ENCODE peak calls at places on chromosomes 11 and 22, in ten cellular contexts. V is K562, K is A549, Q is Peyer's patch, G is lower leg skin, X is tibial nerve, R is NB4, S is IMR-90, M is spleen, D is HCT116. Y is an unnamed sample.

GRCh38 chr11:125404811-125405481 is 91.1 kb downstream of the FEZ1 start:
- DNase-seq in Q (peak), M (peak), D (peak), R (peak), V (peak), G (peak), X (peak), K (peak), S (peak), Y (peak)

GRCh38 chr22:37211075-37211852 is 1.0 kb downstream of the SSTR3 start:
- DNase-seq in X (no peak), S (no peak), R (no peak), V (no peak), K (no peak), G (no peak), Q (peak), D (no peak), M (peak), Y (no peak)

GRCh38 chr11:91308069-91308468 is 916.5 kb upstream of the FAT3 start:
- DNase-seq in D (no peak), K (no peak), V (no peak), S (no peak), R (no peak), M (no peak), G (no peak), X (no peak), Q (no peak), Y (no peak)

GRCh38 chr11:65560555-65561418 is 2.6 kb upstream of the LTBP3 start:
- DNase-seq in S (peak), V (peak), G (no peak), Q (no peak), M (no peak), R (no peak), D (no peak), K (peak), X (peak), Y (no peak)

GRCh38 chr11:104028476-104028875 is 8.0 kb upstream of the DDI1 start:
- DNase-seq in Q (no peak), K (no peak), X (no peak), R (no peak), D (no peak), S (peak), M (no peak), G (no peak), V (no peak), Y (no peak)

GRCh38 chr11:72738199-72739141 is 13.7 kb downstream of the ARAP1 start:
- DNase-seq in V (peak), X (peak), S (peak), D (no peak), K (no peak), R (peak), M (peak), Q (no peak), G (no peak), Y (no peak)

GRCh38 chr11:116100016-116100415 is 595.8 kb upstream of the CADM1 start:
- DNase-seq in S (no peak), G (no peak), K (no peak), V (no peak), X (no peak), R (no peak), D (no peak), Q (no peak), M (no peak), Y (no peak)

GRCh38 chr11:92852946-92853345 is 116.5 kb upstream of the MTNR1B start:
- DNase-seq in R (no peak), D (no peak), X (no peak), K (no peak), G (peak), M (no peak), S (no peak), V (no peak), Q (peak), Y (peak)

GRCh38 chr11:11763796-11764427 is 77.9 kb upstream of the USP47 start:
- DNase-seq in K (no peak), X (no peak), V (no peak), G (no peak), Q (no peak), S (no peak), D (no peak), R (no peak), M (no peak), Y (no peak)

GRCh38 chr11:113163291-113164030 is 150.9 kb upstream of the TTC12 start:
- DNase-seq in G (no peak), Q (no peak), D (no peak), M (no peak), K (no peak), V (no peak), S (no peak), R (no peak), X (peak), Y (no peak)

GRCh38 chr11:14258177-14258935 is 100.6 kb downstream of the RRAS2 start:
- DNase-seq in D (peak), X (no peak), M (no peak), R (peak), K (peak), V (no peak), G (no peak), S (peak), Q (no peak), Y (no peak)

GRCh38 chr22:18078329-18079041 is 695 bp downstream of the PEX26 start:
- DNase-seq in R (peak), M (peak), K (peak), V (peak), D (no peak), Q (peak), G (no peak), X (no peak), S (peak), Y (no peak)

GRCh38 chr22:45462034-45462655 is 40.5 kb upstream of the FBLN1 start:
- DNase-seq in R (peak), K (no peak), G (no peak), M (no peak), S (no peak), V (peak), Q (peak), D (no peak), X (no peak), Y (no peak)

GRCh38 chr11:95698939-95699562 is 90.5 kb downstream of the FAM76B start:
- DNase-seq in M (no peak), R (peak), D (no peak), V (no peak), S (peak), X (no peak), G (no peak), K (no peak), Q (no peak), Y (no peak)

GRCh38 chr11:121839821-121840220 is 276.2 kb downstream of the BLID start:
- DNase-seq in Q (no peak), M (no peak), X (no peak), V (no peak), S (peak), D (no peak), G (no peak), K (no peak), R (no peak), Y (no peak)

GRCh38 chr22:31857247-31857646 is 87.1 kb upstream of the YWHAH start:
- DNase-seq in V (peak), R (no peak), D (no peak), K (no peak), X (no peak), Q (no peak), S (no peak), G (no peak), M (no peak), Y (no peak)

GRCh38 chr11:72814831-72815618 is 814 bp downstream of the ATG16L2 start:
- DNase-seq in G (no peak), Q (no peak), K (peak), S (peak), X (no peak), D (peak), R (peak), M (peak), V (peak), Y (no peak)

GRCh38 chr11:126392638-126393023 is 37.1 kb downstream of the ST3GAL4 start:
- DNase-seq in S (no peak), Q (no peak), V (no peak), X (no peak), R (peak), G (no peak), K (no peak), M (peak), D (no peak), Y (no peak)

GRCh38 chr11:118791961-118792578 is 1.1 kb upstream of the DDX6 start:
- DNase-seq in D (no peak), X (peak), R (peak), S (no peak), G (no peak), M (no peak), Q (peak), V (peak), K (peak), Y (no peak)

GRCh38 chr11:90997241-90997640 is 774.4 kb upstream of the CHORDC1 start:
- DNase-seq in R (no peak), M (no peak), K (no peak), X (no peak), V (no peak), Q (no peak), D (no peak), S (no peak), G (no peak), Y (no peak)

GRCh38 chr11:105027671-105028070 is 4.7 kb upstream of the CASP5 start:
- DNase-seq in G (no peak), K (no peak), M (no peak), V (no peak), D (no peak), R (peak), Q (no peak), S (no peak), X (no peak), Y (no peak)

GRCh38 chr22:39446239-39446721 is 10.5 kb upstream of the MGAT3 start:
- DNase-seq in X (no peak), S (no peak), D (no peak), G (no peak), M (peak), Q (peak), R (no peak), K (no peak), V (peak), Y (no peak)

DNA sequence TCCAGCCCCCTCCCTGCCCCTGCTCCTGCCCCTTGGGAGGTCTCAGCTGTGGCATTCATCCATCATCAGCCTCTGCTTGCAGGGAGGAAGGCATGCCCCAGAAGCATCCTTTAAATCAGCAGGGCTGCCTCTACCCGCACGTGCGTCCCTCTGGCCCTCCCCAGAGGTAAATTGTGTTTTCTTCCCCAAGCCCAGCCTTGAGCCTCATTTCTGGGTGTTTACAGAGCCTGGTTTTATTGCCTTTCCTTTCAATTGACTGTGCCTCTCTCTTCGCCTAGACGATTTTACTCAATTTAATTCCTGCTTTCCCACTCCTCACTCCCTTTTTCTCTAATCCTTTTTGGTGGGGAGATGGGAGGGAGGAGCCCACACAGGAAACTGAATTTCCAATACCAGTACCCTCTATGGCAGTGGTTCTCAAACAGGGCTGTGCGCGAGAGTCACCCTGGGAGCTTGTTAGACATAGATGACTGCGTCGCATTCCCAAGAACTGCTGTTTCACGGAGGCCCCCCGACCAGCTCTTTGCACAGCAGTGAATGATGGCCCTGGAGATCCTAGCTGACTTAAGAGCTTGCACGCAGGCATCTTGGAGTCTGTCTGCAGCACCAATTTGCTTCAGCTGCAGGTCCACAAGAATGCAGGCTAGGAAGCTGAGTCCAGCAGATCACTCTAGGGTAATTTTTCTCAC is 15.1 kb upstream of the OAF start:
- DNase-seq in Q (peak), V (no peak), M (peak), G (no peak), D (no peak), X (no peak), R (no peak), S (no peak), K (no peak), Y (no peak)
- TF ChIP-seq POLR2A in Q (no peak), V (no peak), M (no peak), G (no peak), D (no peak), X (no peak), R (no peak), S (no peak), K (no peak), Y (no peak)

GRCh38 chr11:60701509-60701818 is 2.1 kb downstream of the MS4A8 start:
- DNase-seq in S (no peak), V (no peak), D (no peak), G (no peak), M (no peak), Q (no peak), X (no peak), R (no peak), K (no peak), Y (no peak)
- TF ChIP-seq CTCF in S (no peak), V (peak), D (no peak), G (no peak), M (no peak), Q (no peak), X (no peak), R (no peak), K (no peak), Y (no peak)

GRCh38 chr11:117144477-117145392 is 648 bp downstream of the PAFAH1B2 start:
- DNase-seq in R (peak), G (peak), K (peak), M (peak), S (peak), Q (peak), V (peak), D (no peak), X (peak), Y (peak)

GRCh38 chr11:117146521-117146920 is 2.4 kb downstream of the PAFAH1B2 start:
- DNase-seq in Q (no peak), D (no peak), G (no peak), V (no peak), K (no peak), S (peak), R (peak), X (no peak), M (no peak), Y (no peak)

GRCh38 chr11:117145393-117145761 is 1.3 kb downstream of the PAFAH1B2 start:
- DNase-seq in V (peak), G (no peak), D (no peak), Q (no peak), K (peak), R (peak), M (no peak), S (peak), X (no peak), Y (no peak)

GRCh38 chr11:117143390-117143789 is 697 bp upstream of the PAFAH1B2 start:
- DNase-seq in R (peak), K (peak), Q (peak), G (peak), S (peak), M (no peak), X (no peak), V (peak), D (no peak), Y (peak)

DNA sequence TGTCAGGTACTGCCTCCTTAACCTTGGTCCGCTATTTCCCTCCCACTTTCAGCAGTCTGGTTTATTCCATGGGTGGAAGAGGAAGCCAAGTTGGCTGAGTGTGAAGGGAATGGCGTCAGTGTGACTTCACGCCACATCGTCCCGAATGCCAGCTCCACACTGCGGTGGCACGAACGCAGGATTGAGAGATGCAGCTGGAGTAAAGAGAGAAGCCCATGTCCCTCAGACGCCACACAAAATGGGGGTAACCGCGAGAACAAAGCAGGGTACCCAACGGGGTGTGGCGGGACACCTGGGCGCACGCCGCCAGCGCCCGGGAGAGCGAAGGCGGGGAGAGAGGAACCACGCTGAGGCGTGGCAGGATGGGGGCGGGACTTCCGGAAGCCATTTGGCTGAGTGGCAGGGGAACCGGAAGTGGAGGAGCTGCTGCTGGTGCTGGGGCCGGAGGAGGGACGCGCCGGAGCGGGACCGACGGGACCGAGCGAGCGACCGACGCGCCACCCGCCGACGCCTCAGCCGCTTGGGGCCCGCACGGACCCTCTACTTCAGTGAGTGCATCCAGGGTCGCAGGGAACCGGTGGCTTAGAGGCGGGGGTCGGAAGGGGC is at the start of gene PAFAH1B2:
- DNase-seq in Q (peak), D (peak), G (peak), K (peak), V (peak), X (peak), R (peak), M (peak), S (peak), Y (peak)
- TF ChIP-seq POLR2A in Q (peak), D (peak), G (no peak), K (peak), V (peak), X (peak), R (peak), M (no peak), S (peak), Y (peak)

GRCh38 chr11:132140056-132140455 is 769.6 kb downstream of the NTM start:
- DNase-seq in Q (no peak), V (no peak), M (no peak), X (no peak), K (no peak), R (no peak), D (no peak), S (no peak), G (no peak), Y (no peak)
- TF ChIP-seq CTCF in Q (no peak), V (no peak), M (no peak), X (no peak), K (no peak), R (no peak), D (no peak), S (no peak), G (no peak), Y (no peak)

GRCh38 chr22:19884161-19884953 is 29.7 kb upstream of the GNB1L start:
- DNase-seq in V (no peak), M (peak), Q (peak), K (no peak), D (no peak), X (no peak), R (no peak), S (no peak), G (no peak), Y (no peak)

GRCh38 chr22:19886605-19887250 is 32.1 kb upstream of the GNB1L start:
- DNase-seq in R (peak), K (no peak), M (peak), S (peak), G (no peak), D (no peak), V (no peak), Q (no peak), X (no peak), Y (no peak)

GRCh38 chr22:19887251-19887985 is 32.7 kb upstream of the GNB1L start:
- DNase-seq in D (no peak), R (no peak), G (no peak), Q (no peak), M (peak), S (no peak), X (no peak), K (no peak), V (no peak), Y (no peak)

GRCh38 chr22:19884954-19885751 is 30.5 kb upstream of the GNB1L start:
- DNase-seq in Q (peak), V (no peak), K (no peak), M (peak), X (no peak), D (no peak), S (no peak), R (no peak), G (no peak), Y (no peak)

DNA sequence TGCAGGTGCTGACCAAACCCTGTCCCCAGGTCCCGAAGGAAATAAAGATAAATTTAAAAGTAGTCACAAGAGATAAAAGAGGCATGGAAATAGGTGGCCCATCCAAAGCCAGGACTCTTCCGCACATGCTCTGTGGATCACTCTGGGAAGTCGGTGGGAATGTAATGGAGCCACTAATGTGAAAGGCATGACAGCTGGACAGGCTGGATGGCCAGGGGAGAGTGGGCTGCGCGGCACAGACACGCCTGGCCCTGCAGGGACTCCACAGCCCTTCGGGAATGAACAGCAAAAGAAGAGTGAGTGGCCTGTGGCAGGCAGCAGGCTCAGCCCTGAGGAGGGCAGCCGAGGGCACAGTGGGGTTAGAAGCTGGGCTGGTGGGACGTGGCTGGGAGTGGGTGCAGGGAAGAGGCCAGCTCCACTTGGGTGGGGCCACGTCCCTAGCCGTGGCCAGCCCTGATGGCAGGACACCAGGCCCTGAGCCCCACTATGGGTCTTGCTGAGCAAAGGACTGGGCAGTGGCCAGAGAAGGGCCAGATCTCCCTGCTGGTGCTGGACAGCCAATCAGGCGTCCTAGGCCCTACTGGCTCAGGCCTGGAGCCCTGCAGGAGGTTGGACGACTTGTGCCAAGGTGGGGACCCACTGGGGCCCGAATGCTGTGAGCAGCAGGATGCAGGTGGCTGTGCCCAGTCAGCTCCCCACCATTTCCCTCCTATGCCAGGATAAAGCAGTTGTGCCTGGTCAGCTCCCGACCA is 31.3 kb upstream of the GNB1L start:
- DNase-seq in K (no peak), D (no peak), M (peak), V (no peak), Q (peak), X (no peak), R (no peak), G (no peak), S (no peak), Y (no peak)
- TF ChIP-seq POLR2A in K (no peak), D (no peak), M (no peak), V (no peak), Q (no peak), X (no peak), R (no peak), G (no peak), S (no peak), Y (no peak)